ENCODE peak calls at places on chromosomes 12 and 14, in four cellular contexts. F, T, J and C are unnamed samples.

GRCh38 chr14:74955229-74955999 is at the start of gene PGF:
- DNase-seq in T (peak), J (no peak), F (peak), C (no peak)

GRCh38 chr14:63766616-63767015 is 38.8 kb upstream of the SGPP1 start:
- DNase-seq in J (no peak), F (no peak), T (no peak), C (no peak)

GRCh38 chr12:27822076-27822712 is 42.2 kb upstream of the MANSC4 start:
- DNase-seq in T (peak), J (peak), F (no peak), C (peak)

GRCh38 chr12:4448376-4448775 is 2.8 kb upstream of the FGF6 start:
- DNase-seq in J (no peak), T (no peak), F (no peak), C (no peak)

GRCh38 chr12:92721130-92721529 is 18.3 kb downstream of the PLEKHG7 start:
- DNase-seq in J (no peak), T (peak), F (no peak), C (no peak)

GRCh38 chr12:53268637-53269562 is 801 bp downstream of the ESPL1 start:
- DNase-seq in J (no peak), T (peak), F (no peak), C (no peak)

GRCh38 chr12:111798182-111798581 is 31.4 kb downstream of the ALDH2 start:
- DNase-seq in J (no peak), F (no peak), T (no peak), C (no peak)

GRCh38 chr12:109645194-109645593 is 68.4 kb upstream of the FAM222A start:
- DNase-seq in T (no peak), J (no peak), F (no peak), C (no peak)

GRCh38 chr14:21902561-21903199 is 229.1 kb upstream of the OR4E1 start:
- DNase-seq in F (no peak), T (no peak), J (peak), C (peak)

GRCh38 chr14:32311294-32312009 is 17.6 kb upstream of the AKAP6 start:
- DNase-seq in T (peak), F (no peak), J (no peak), C (no peak)

GRCh38 chr14:81144811-81145598 is 75.8 kb downstream of the GTF2A1 start:
- DNase-seq in T (no peak), F (no peak), J (no peak), C (no peak)

GRCh38 chr12:12003609-12004008 is 67.1 kb upstream of the BCL2L14 start:
- DNase-seq in F (no peak), J (no peak), T (no peak), C (no peak)

GRCh38 chr14:65281991-65282908 is 130.3 kb upstream of the FUT8 start:
- DNase-seq in J (no peak), F (no peak), T (peak), C (no peak)

GRCh38 chr14:63840981-63841380 is 11.8 kb upstream of the SYNE2 start:
- DNase-seq in F (no peak), T (no peak), J (peak), C (peak)

GRCh38 chr12:52054838-52055741 is 3.8 kb downstream of the NR4A1 start:
- DNase-seq in F (no peak), T (no peak), J (no peak), C (no peak)

GRCh38 chr14:55446833-55447232 is 6.4 kb upstream of the TBPL2 start:
- DNase-seq in F (no peak), T (peak), J (no peak), C (no peak)

GRCh38 chr12:52798003-52798670 is 2.2 kb upstream of the KRT3 start:
- DNase-seq in J (no peak), F (no peak), T (peak), C (no peak)

GRCh38 chr12:13114251-13115052 is 11.0 kb upstream of the GSG1 start:
- DNase-seq in F (no peak), J (no peak), T (no peak), C (no peak)

GRCh38 chr12:79115743-79116142 is 251.2 kb downstream of the SYT1 start:
- DNase-seq in F (no peak), J (no peak), T (no peak), C (no peak)